ENCODE peak calls at places on chromosomes 4 and X, in four cellular contexts. One of them, this sample, is unnamed.

GRCh38 chr4:73660808-73661207 is 40.6 kb upstream of the RASSF6 start:
- DNase-seq in body of pancreas: no peak
- DNase-seq in transverse colon: no peak
- DNase-seq in lower leg skin: no peak
- DNase-seq in this sample: no peak

GRCh38 chr4:76689079-76689817 is 208.7 kb downstream of the SOWAHB start:
- DNase-seq in transverse colon: peak; percentile 52
- DNase-seq in lower leg skin: no peak
- DNase-seq in body of pancreas: peak; percentile 70
- DNase-seq in this sample: peak; percentile 64

GRCh38 chr4:146511381-146511780 is 10.4 kb downstream of the SLC10A7 start:
- DNase-seq in transverse colon: no peak
- DNase-seq in lower leg skin: no peak
- DNase-seq in body of pancreas: no peak
- DNase-seq in this sample: no peak

GRCh38 chrX:8288590-8288989 is 117.5 kb upstream of the VCX2 start:
- DNase-seq in transverse colon: no peak
- DNase-seq in lower leg skin: no peak
- DNase-seq in body of pancreas: no peak
- DNase-seq in this sample: no peak

GRCh38 chrX:15973299-15973698 is 118.7 kb upstream of the AP1S2 start:
- DNase-seq in lower leg skin: no peak
- DNase-seq in body of pancreas: no peak
- DNase-seq in transverse colon: peak; percentile 12
- DNase-seq in this sample: no peak

GRCh38 chrX:121876316-121876715 is 828.9 kb downstream of the GLUD2 start:
- DNase-seq in transverse colon: no peak
- DNase-seq in lower leg skin: no peak
- DNase-seq in body of pancreas: no peak
- DNase-seq in this sample: no peak

GRCh38 chr4:121656269-121656641 is 40.5 kb downstream of the ANXA5 start:
- DNase-seq in body of pancreas: peak; percentile 27
- DNase-seq in lower leg skin: peak; percentile 19
- DNase-seq in transverse colon: peak; percentile 10
- DNase-seq in this sample: no peak

GRCh38 chr4:13944095-13944501 is 316.6 kb upstream of the BOD1L1 start:
- DNase-seq in body of pancreas: no peak
- DNase-seq in lower leg skin: no peak
- DNase-seq in transverse colon: no peak
- DNase-seq in this sample: peak; percentile 55

GRCh38 chr4:92521941-92522340 is 218.2 kb downstream of the GRID2 start:
- DNase-seq in transverse colon: no peak
- DNase-seq in body of pancreas: no peak
- DNase-seq in lower leg skin: no peak
- DNase-seq in this sample: no peak

GRCh38 chr4:16827762-16828724 is 70.4 kb downstream of the LDB2 start:
- DNase-seq in body of pancreas: no peak
- DNase-seq in lower leg skin: no peak
- DNase-seq in transverse colon: no peak
- DNase-seq in this sample: no peak

GRCh38 chrX:44071847-44072545 is 98.8 kb upstream of the NDP start:
- DNase-seq in transverse colon: no peak
- DNase-seq in lower leg skin: no peak
- DNase-seq in body of pancreas: no peak
- DNase-seq in this sample: no peak

GRCh38 chr4:113141901-113142346 is 92.5 kb downstream of the ANK2 start:
- DNase-seq in lower leg skin: no peak
- DNase-seq in transverse colon: no peak
- DNase-seq in body of pancreas: no peak
- DNase-seq in this sample: no peak

GRCh38 chr4:110636231-110636676 is 13.4 kb upstream of the PITX2 start:
- DNase-seq in transverse colon: no peak
- DNase-seq in body of pancreas: no peak
- DNase-seq in lower leg skin: no peak
- DNase-seq in this sample: no peak

GRCh38 chrX:22748093-22748999 is 251.4 kb upstream of the DDX53 start:
- DNase-seq in body of pancreas: peak; percentile 52
- DNase-seq in lower leg skin: no peak
- DNase-seq in transverse colon: peak; percentile 35
- DNase-seq in this sample: no peak

GRCh38 chrX:15436220-15436619 is 52.0 kb upstream of the VEGFD start:
- DNase-seq in lower leg skin: no peak
- DNase-seq in transverse colon: no peak
- DNase-seq in body of pancreas: no peak
- DNase-seq in this sample: no peak

GRCh38 chrX:78658851-78659744 is at the start of gene RTL3:
- DNase-seq in lower leg skin: no peak
- DNase-seq in body of pancreas: no peak
- DNase-seq in transverse colon: no peak
- DNase-seq in this sample: no peak

GRCh38 chr4:118351851-118352827 is 664 bp downstream of the PRSS12 start:
- DNase-seq in transverse colon: peak; percentile 65
- DNase-seq in body of pancreas: peak; percentile 65
- DNase-seq in lower leg skin: no peak
- DNase-seq in this sample: peak; percentile 68

GRCh38 chr4:10023806-10024205 is 2.5 kb upstream of the SLC2A9 start:
- DNase-seq in lower leg skin: no peak
- DNase-seq in body of pancreas: no peak
- DNase-seq in transverse colon: no peak
- DNase-seq in this sample: no peak

GRCh38 chr4:159103406-159104131 is 690 bp downstream of the RAPGEF2 start:
- DNase-seq in body of pancreas: peak; percentile 38
- DNase-seq in transverse colon: peak; percentile 58
- DNase-seq in lower leg skin: peak; percentile 24
- DNase-seq in this sample: peak; percentile 62

GRCh38 chr4:6180841-6181631 is 19.3 kb downstream of the JAKMIP1 start:
- DNase-seq in transverse colon: no peak
- DNase-seq in body of pancreas: no peak
- DNase-seq in lower leg skin: no peak
- DNase-seq in this sample: no peak

GRCh38 chr4:187929024-187929423 is 66.5 kb upstream of the ZFP42 start:
- DNase-seq in lower leg skin: no peak
- DNase-seq in transverse colon: no peak
- DNase-seq in body of pancreas: no peak
- DNase-seq in this sample: no peak

GRCh38 chr4:156374069-156374468 is 420.4 kb upstream of the CTSO start:
- DNase-seq in transverse colon: no peak
- DNase-seq in lower leg skin: no peak
- DNase-seq in body of pancreas: no peak
- DNase-seq in this sample: no peak

GRCh38 chr4:139300431-139301142 is 718 bp upstream of the NAA15 start:
- DNase-seq in body of pancreas: peak; percentile 38
- DNase-seq in transverse colon: peak; percentile 38
- DNase-seq in lower leg skin: no peak
- DNase-seq in this sample: no peak

GRCh38 chr4:41839945-41840854 is 91.7 kb upstream of the PHOX2B start:
- DNase-seq in transverse colon: no peak
- DNase-seq in body of pancreas: no peak
- DNase-seq in lower leg skin: no peak
- DNase-seq in this sample: no peak

GRCh38 chr4:159497961-159498360 is 395.1 kb downstream of the RAPGEF2 start:
- DNase-seq in lower leg skin: no peak
- DNase-seq in transverse colon: no peak
- DNase-seq in body of pancreas: no peak
- DNase-seq in this sample: no peak

GRCh38 chr4:145083891-145084640 is 13.9 kb downstream of the ANAPC10 start:
- DNase-seq in body of pancreas: no peak
- DNase-seq in transverse colon: no peak
- DNase-seq in lower leg skin: no peak
- DNase-seq in this sample: no peak

GRCh38 chrX:71619193-71619592 is 882 bp upstream of the CXCR3 start:
- DNase-seq in body of pancreas: no peak
- DNase-seq in transverse colon: no peak
- DNase-seq in lower leg skin: no peak
- DNase-seq in this sample: no peak

GRCh38 chr4:80221161-80221560 is 23.9 kb downstream of the PRDM8 start:
- DNase-seq in transverse colon: no peak
- DNase-seq in lower leg skin: no peak
- DNase-seq in body of pancreas: no peak
- DNase-seq in this sample: no peak

DNA sequence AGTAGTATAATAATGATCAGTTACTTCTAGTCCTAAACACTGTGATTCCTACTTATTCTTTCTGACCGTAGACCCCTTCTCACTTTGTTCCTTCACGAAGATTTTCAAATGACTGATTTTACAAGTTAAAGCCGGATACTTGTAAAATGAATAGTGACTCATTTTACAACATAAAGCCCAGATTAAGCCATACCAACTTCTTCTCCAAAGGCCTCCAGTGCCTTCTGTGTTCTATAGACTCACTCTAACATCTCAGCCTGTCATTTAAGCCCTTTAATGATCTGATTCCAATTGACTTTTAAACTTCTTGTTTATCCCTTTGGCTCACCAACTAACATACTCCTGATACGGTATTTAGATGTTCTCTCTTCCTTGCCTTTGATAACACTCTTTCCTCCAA is 480.0 kb upstream of the HS3ST1 start:
- DNase-seq in lower leg skin: no peak
- DNase-seq in transverse colon: no peak
- DNase-seq in body of pancreas: no peak
- DNase-seq in this sample: no peak
- TF ChIP-seq POLR2A in lower leg skin: no peak
- TF ChIP-seq POLR2A in transverse colon: no peak
- TF ChIP-seq POLR2A in body of pancreas: no peak
- TF ChIP-seq POLR2A in this sample: no peak

GRCh38 chrX:46838974-46839480 is 2.2 kb downstream of the RP2 start:
- DNase-seq in body of pancreas: no peak
- DNase-seq in lower leg skin: no peak
- DNase-seq in transverse colon: no peak
- DNase-seq in this sample: no peak

GRCh38 chrX:46840946-46841740 is 4.3 kb downstream of the RP2 start:
- DNase-seq in lower leg skin: no peak
- DNase-seq in transverse colon: no peak
- DNase-seq in body of pancreas: peak; percentile 16
- DNase-seq in this sample: no peak

GRCh38 chrX:46837543-46838481 is 969 bp downstream of the RP2 start:
- DNase-seq in body of pancreas: no peak
- DNase-seq in transverse colon: no peak
- DNase-seq in lower leg skin: no peak
- DNase-seq in this sample: no peak

GRCh38 chrX:46838482-46838857 is 1.6 kb downstream of the RP2 start:
- DNase-seq in lower leg skin: no peak
- DNase-seq in body of pancreas: no peak
- DNase-seq in transverse colon: no peak
- DNase-seq in this sample: no peak

DNA sequence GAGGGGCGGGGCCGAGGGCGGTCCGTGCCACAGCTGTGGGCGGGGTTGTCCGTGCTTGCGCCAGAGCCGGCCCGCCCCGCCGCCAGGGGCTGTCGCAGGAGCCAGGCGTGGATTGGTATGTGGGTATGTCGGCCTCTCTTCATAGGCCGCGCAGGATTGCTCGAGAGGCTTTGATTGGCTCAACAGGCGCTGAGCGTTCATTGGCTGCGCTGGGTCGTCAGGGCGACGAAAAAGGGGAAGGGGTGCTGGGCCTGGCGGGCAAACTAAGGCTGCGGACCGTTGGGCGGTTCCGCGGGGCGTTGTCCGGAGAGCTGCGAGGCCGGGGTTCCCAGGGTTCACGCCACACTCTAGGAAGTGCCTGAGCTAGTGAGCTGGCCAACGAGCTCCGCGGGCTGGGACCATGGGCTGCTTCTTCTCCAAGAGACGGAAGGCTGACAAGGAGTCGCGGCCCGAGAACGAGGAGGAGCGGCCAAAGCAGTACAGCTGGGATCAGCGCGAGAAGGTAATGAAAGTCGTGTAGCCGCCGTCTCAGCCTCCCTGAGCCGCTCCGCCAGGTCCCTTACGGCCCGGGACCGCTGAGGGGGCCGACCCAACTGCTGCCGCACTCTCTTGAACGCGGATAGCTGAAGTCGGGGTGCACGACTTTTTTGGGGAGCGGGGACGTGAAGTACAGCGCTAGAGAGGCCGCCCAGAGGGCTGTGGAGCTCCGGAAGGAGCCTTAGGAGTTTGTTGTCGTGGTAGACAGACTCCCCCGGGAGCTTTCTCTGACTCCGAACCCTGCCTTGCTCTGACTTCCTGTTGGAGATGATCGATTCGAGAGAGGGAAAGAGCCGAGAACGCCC is at the start of gene RP2:
- DNase-seq in transverse colon: peak; percentile 92
- DNase-seq in body of pancreas: peak; percentile 91
- DNase-seq in lower leg skin: peak; percentile 88
- DNase-seq in this sample: peak; percentile 89
- TF ChIP-seq POLR2A in transverse colon: peak; percentile 94
- TF ChIP-seq POLR2A in body of pancreas: peak; percentile 85
- TF ChIP-seq POLR2A in lower leg skin: peak; percentile 63
- TF ChIP-seq POLR2A in this sample: peak; percentile 85

GRCh38 chrX:49268702-49269009 is 937 bp upstream of the PPP1R3F start:
- DNase-seq in lower leg skin: no peak
- DNase-seq in body of pancreas: no peak
- DNase-seq in transverse colon: no peak
- DNase-seq in this sample: no peak

GRCh38 chrX:49270249-49270921 is 792 bp downstream of the PPP1R3F start:
- DNase-seq in body of pancreas: no peak
- DNase-seq in transverse colon: no peak
- DNase-seq in lower leg skin: no peak
- DNase-seq in this sample: peak; percentile 46

GRCh38 chrX:49271341-49271740 is 1.7 kb downstream of the PPP1R3F start:
- DNase-seq in lower leg skin: no peak
- DNase-seq in body of pancreas: no peak
- DNase-seq in transverse colon: no peak
- DNase-seq in this sample: no peak

GRCh38 chrX:49269768-49270248 is at the start of gene PPP1R3F:
- DNase-seq in transverse colon: no peak
- DNase-seq in lower leg skin: no peak
- DNase-seq in body of pancreas: no peak
- DNase-seq in this sample: no peak

DNA sequence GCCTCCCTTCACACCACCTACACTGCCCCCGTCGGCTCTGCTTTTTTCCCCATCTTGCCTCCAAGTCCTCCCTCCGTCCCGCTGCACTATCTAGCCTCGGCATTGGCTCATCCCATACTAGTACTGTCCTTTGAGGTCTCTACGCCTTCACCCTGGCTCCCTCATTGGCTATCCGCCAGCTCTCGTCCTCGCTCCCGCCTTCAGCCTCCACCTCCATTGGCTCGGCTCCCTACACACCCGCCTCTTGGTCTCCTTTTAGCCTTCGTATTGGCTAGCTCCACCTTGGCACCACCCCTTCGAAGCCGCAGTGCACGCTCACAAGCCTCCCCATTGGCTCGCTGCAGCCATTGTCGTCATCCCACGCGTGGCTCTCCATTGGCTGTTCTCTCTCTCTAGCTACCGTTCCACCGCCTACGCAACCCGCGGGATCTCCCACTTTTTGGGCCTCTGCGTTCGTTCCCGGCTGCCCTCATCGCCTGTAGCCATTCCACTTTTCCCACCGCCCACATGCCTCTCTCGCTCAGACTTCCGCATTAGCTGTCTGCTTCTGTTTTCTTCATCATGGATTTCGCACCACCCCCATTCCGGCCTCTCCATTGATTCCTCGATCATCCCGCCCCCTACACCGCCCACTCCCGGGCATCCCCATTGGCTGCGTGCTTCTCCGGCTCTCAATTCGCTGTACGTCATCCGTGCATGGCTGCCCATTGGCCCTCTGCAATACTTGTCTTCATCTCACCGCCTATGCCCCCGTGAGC is 404 bp upstream of the PPP1R3F start:
- DNase-seq in body of pancreas: peak; percentile 98
- DNase-seq in lower leg skin: peak; percentile 96
- DNase-seq in transverse colon: peak; percentile 96
- DNase-seq in this sample: peak; percentile 96
- TF ChIP-seq POLR2A in body of pancreas: peak; percentile 60
- TF ChIP-seq POLR2A in lower leg skin: no peak
- TF ChIP-seq POLR2A in transverse colon: peak; percentile 62
- TF ChIP-seq POLR2A in this sample: peak; percentile 81

GRCh38 chr4:140756292-140757219 is at the start of gene TBC1D9:
- DNase-seq in body of pancreas: peak; percentile 87
- DNase-seq in lower leg skin: peak; percentile 83
- DNase-seq in transverse colon: peak; percentile 84
- DNase-seq in this sample: peak; percentile 85
- TF ChIP-seq POLR2A in body of pancreas: peak; percentile 95
- TF ChIP-seq POLR2A in lower leg skin: no peak
- TF ChIP-seq POLR2A in transverse colon: peak; percentile 84
- TF ChIP-seq POLR2A in this sample: peak; percentile 73